ENCODE peak calls at places on chromosomes 2 and 18, in six cellular contexts. W, Y, J, P, I and S are unnamed samples.
A peak's percentile ranks its signal among the peaks of the same experiment; 100 is the strongest.

GRCh38 chr2:25339791-25340339 is 1.9 kb downstream of the DNMT3A start:
- DNase-seq in J (no peak), Y (no peak), I (peak; percentile 51), W (no peak), P (no peak), S (no peak)

GRCh38 chr18:31697351-31698298 is 13.2 kb upstream of the B4GALT6 start:
- DNase-seq in J (no peak), I (no peak), P (no peak), Y (no peak), W (no peak), S (no peak)

GRCh38 chr2:8303322-8303832 is 378.5 kb upstream of the ID2 start:
- DNase-seq in Y (no peak), I (peak; percentile 60), W (no peak), P (no peak), J (peak; percentile 87), S (no peak)

GRCh38 chr18:31508781-31509180 is 10.8 kb downstream of the DSG2 start:
- DNase-seq in Y (no peak), P (no peak), J (no peak), I (no peak), W (no peak), S (no peak)

GRCh38 chr18:25251127-25251526 is 100.8 kb downstream of the ZNF521 start:
- DNase-seq in P (no peak), W (no peak), J (no peak), I (no peak), Y (no peak), S (no peak)

GRCh38 chr2:23487735-23488492 is 102.9 kb downstream of the KLHL29 start:
- DNase-seq in I (no peak), Y (no peak), P (no peak), J (no peak), W (peak; percentile 80), S (no peak)

GRCh38 chr2:105686588-105686987 is 58.1 kb upstream of the NCK2 start:
- DNase-seq in Y (no peak), W (no peak), P (no peak), J (no peak), I (no peak), S (no peak)

GRCh38 chr2:119024152-119024551 is 82.2 kb downstream of the MARCO start:
- DNase-seq in Y (no peak), W (no peak), J (no peak), I (no peak), P (no peak), S (no peak)

GRCh38 chr2:128090909-128091690 is at the start of gene UGGT1:
- DNase-seq in J (peak; percentile 97), P (peak; percentile 97), W (peak; percentile 96), Y (peak; percentile 89), I (peak; percentile 87), S (peak; percentile 82)

GRCh38 chr2:206983156-206983875 is 44.0 kb downstream of the CPO start:
- DNase-seq in Y (no peak), I (peak; percentile 4), W (no peak), J (no peak), P (no peak), S (no peak)

GRCh38 chr2:159219394-159219998 is 67.0 kb downstream of the WDSUB1 start:
- DNase-seq in W (no peak), I (no peak), Y (no peak), J (no peak), P (no peak), S (no peak)

GRCh38 chr2:100852999-100853908 is 33.3 kb downstream of the NPAS2 start:
- DNase-seq in W (no peak), P (no peak), Y (no peak), J (no peak), I (no peak), S (peak; percentile 23)

GRCh38 chr2:105437708-105438103 is 38.9 kb upstream of the FHL2 start:
- DNase-seq in Y (no peak), W (peak; percentile 43), I (no peak), J (no peak), P (no peak), S (no peak)

GRCh38 chr2:235468978-235469694 is 24.7 kb upstream of the AGAP1 start:
- DNase-seq in Y (no peak), J (no peak), I (peak; percentile 46), P (no peak), W (peak; percentile 87), S (no peak)

GRCh38 chr18:13823707-13824395 is at the start of gene MC5R:
- DNase-seq in J (peak; percentile 71), P (no peak), I (peak; percentile 42), W (peak; percentile 92), Y (peak; percentile 76), S (peak; percentile 86)

GRCh38 chr2:96423866-96424265 is 81.3 kb downstream of the NEURL3 start:
- DNase-seq in P (no peak), W (no peak), J (no peak), I (no peak), Y (no peak), S (no peak)

GRCh38 chr2:172921538-172922236 is 154.0 kb upstream of the MAP3K20 start:
- DNase-seq in P (no peak), Y (no peak), J (no peak), W (peak; percentile 28), I (no peak), S (no peak)

GRCh38 chr2:43542285-43542933 is 53.4 kb downstream of the THADA start:
- DNase-seq in P (no peak), Y (no peak), W (peak; percentile 37), J (no peak), I (no peak), S (peak; percentile 10)

GRCh38 chr2:119846021-119846420 is 86.3 kb downstream of the PTPN4 start:
- DNase-seq in I (no peak), J (no peak), P (no peak), W (no peak), Y (no peak), S (no peak)

GRCh38 chr18:45589559-45590041 is 25.7 kb upstream of the SLC14A2 start:
- DNase-seq in Y (no peak), I (no peak), J (no peak), P (no peak), W (peak; percentile 86), S (no peak)

GRCh38 chr2:149877913-149878312 is 290.3 kb upstream of the MMADHC start:
- DNase-seq in P (no peak), W (no peak), I (no peak), J (no peak), Y (no peak), S (no peak)

GRCh38 chr2:179268277-179268935 is 3.8 kb upstream of the SESTD1 start:
- DNase-seq in P (no peak), Y (no peak), J (no peak), I (no peak), W (peak; percentile 15), S (no peak)

GRCh38 chr18:22195052-22195451 is 25.7 kb downstream of the GATA6 start:
- DNase-seq in P (no peak), Y (no peak), W (no peak), J (no peak), I (no peak), S (no peak)

GRCh38 chr2:204545861-204546773 is 842 bp downstream of the PARD3B start:
- DNase-seq in Y (no peak), W (no peak), J (peak; percentile 25), I (no peak), P (peak; percentile 56), S (no peak)